ENCODE peak calls at places on chromosomes 3 and 15, in seven cellular contexts. Y is IMR-90, Z is transverse colon, V is spleen, S is tibial nerve, Q is GM12878, X is breast epithelium. L is an unnamed sample.

GRCh38 chr15:85030301-85031049 is 48.8 kb downstream of the PDE8A start:
- DNase-seq in Y (peak; percentile 38), Z (no peak), V (no peak), S (no peak), Q (no peak), X (no peak), L (no peak)

GRCh38 chr3:184523825-184524615 is 37.6 kb upstream of the EPHB3 start:
- DNase-seq in Y (peak; percentile 67), Z (no peak), V (no peak), S (no peak), Q (no peak), X (no peak), L (no peak)

GRCh38 chr3:145767909-145768308 is 393.1 kb downstream of the PLOD2 start:
- DNase-seq in Y (no peak), Z (no peak), V (no peak), S (no peak), Q (no peak), X (no peak), L (no peak)

GRCh38 chr3:151047636-151048035 is 37.8 kb upstream of the MED12L start:
- DNase-seq in Y (peak; percentile 9), Z (no peak), V (no peak), S (no peak), Q (no peak), X (no peak), L (no peak)

GRCh38 chr3:46351646-46352045 is 2.3 kb upstream of the CCR2 start:
- DNase-seq in Y (no peak), Z (no peak), V (no peak), S (no peak), Q (no peak), X (no peak), L (no peak)

GRCh38 chr15:77430652-77431051 is 10.0 kb downstream of the HMG20A start:
- DNase-seq in Y (no peak), Z (no peak), V (no peak), S (no peak), Q (no peak), X (no peak), L (no peak)

GRCh38 chr3:50147861-50148260 is 7.3 kb upstream of the SEMA3F start:
- DNase-seq in Y (peak; percentile 37), Z (no peak), V (no peak), S (no peak), Q (no peak), X (no peak), L (no peak)

GRCh38 chr15:31400222-31400927 is 73.7 kb downstream of the KLF13 start:
- DNase-seq in Y (no peak), Z (no peak), V (no peak), S (no peak), Q (no peak), X (no peak), L (peak; percentile 86)

GRCh38 chr15:59532770-59533379 is 78.7 kb upstream of the GCNT3 start:
- DNase-seq in Y (peak; percentile 21), Z (peak; percentile 50), V (no peak), S (no peak), Q (no peak), X (no peak), L (no peak)

GRCh38 chr3:89560546-89560945 is 453.1 kb downstream of the EPHA3 start:
- DNase-seq in Y (peak; percentile 54), Z (no peak), V (no peak), S (no peak), Q (no peak), X (no peak), L (no peak)

GRCh38 chr15:65906396-65906795 is 37.1 kb downstream of the RAB11A start:
- DNase-seq in Y (no peak), Z (no peak), V (no peak), S (no peak), Q (no peak), X (no peak), L (no peak)

GRCh38 chr15:43440721-43441281 is 52.2 kb downstream of the TP53BP1 start:
- DNase-seq in Y (peak; percentile 99), Z (peak; percentile 7), V (no peak), S (no peak), Q (peak; percentile 12), X (no peak), L (no peak)

GRCh38 chr3:118884748-118885206 is 149.9 kb downstream of the IGSF11 start:
- DNase-seq in Y (peak; percentile 33), Z (peak; percentile 73), V (peak; percentile 89), S (peak; percentile 62), Q (no peak), X (peak; percentile 64), L (peak; percentile 90)

GRCh38 chr15:94286581-94286980 is 55.2 kb downstream of the MCTP2 start:
- DNase-seq in Y (no peak), Z (no peak), V (no peak), S (no peak), Q (no peak), X (no peak), L (no peak)

GRCh38 chr15:40986820-40987219 is 33.5 kb downstream of the CHAC1 start:
- DNase-seq in Y (no peak), Z (no peak), V (no peak), S (no peak), Q (no peak), X (no peak), L (no peak)

GRCh38 chr3:30012941-30013543 is 593.4 kb upstream of the TGFBR2 start:
- DNase-seq in Y (peak; percentile 70), Z (peak; percentile 79), V (no peak), S (peak; percentile 57), Q (peak; percentile 8), X (peak; percentile 56), L (peak; percentile 89)

GRCh38 chr15:50192164-50192563 is 10.2 kb downstream of the SLC27A2 start:
- DNase-seq in Y (no peak), Z (no peak), V (no peak), S (no peak), Q (no peak), X (no peak), L (no peak)

GRCh38 chr3:170806676-170807075 is 63.3 kb downstream of the RPL22L1 start:
- DNase-seq in Y (no peak), Z (no peak), V (no peak), S (no peak), Q (no peak), X (no peak), L (no peak)

GRCh38 chr15:45921376-45921775 is 286.5 kb downstream of the SQOR start:
- DNase-seq in Y (no peak), Z (peak; percentile 9), V (no peak), S (no peak), Q (no peak), X (no peak), L (no peak)

GRCh38 chr3:71050521-71051258 is 532.8 kb downstream of the FOXP1 start:
- DNase-seq in Y (peak; percentile 62), Z (no peak), V (no peak), S (no peak), Q (no peak), X (no peak), L (no peak)

GRCh38 chr3:113695818-113696645 is at the start of gene USF3:
- DNase-seq in Y (peak; percentile 44), Z (peak; percentile 83), V (peak; percentile 97), S (peak; percentile 50), Q (peak; percentile 30), X (peak; percentile 63), L (peak; percentile 64)
- TF ChIP-seq POLR2A in Y (peak; percentile 43), Z (peak; percentile 69), V (peak; percentile 21), S (peak; percentile 60), Q (peak; percentile 81), X (no peak), L (no peak)

GRCh38 chr15:99733268-99734039 is at the start of gene LYSMD4:
- DNase-seq in Y (peak; percentile 88), Z (peak; percentile 100), V (peak; percentile 99), S (peak; percentile 99), Q (peak; percentile 58), X (peak; percentile 100), L (peak; percentile 97)
- TF ChIP-seq POLR2A in Y (no peak), Z (peak; percentile 56), V (no peak), S (peak; percentile 88), Q (peak; percentile 83), X (peak; percentile 22), L (no peak)

DNA sequence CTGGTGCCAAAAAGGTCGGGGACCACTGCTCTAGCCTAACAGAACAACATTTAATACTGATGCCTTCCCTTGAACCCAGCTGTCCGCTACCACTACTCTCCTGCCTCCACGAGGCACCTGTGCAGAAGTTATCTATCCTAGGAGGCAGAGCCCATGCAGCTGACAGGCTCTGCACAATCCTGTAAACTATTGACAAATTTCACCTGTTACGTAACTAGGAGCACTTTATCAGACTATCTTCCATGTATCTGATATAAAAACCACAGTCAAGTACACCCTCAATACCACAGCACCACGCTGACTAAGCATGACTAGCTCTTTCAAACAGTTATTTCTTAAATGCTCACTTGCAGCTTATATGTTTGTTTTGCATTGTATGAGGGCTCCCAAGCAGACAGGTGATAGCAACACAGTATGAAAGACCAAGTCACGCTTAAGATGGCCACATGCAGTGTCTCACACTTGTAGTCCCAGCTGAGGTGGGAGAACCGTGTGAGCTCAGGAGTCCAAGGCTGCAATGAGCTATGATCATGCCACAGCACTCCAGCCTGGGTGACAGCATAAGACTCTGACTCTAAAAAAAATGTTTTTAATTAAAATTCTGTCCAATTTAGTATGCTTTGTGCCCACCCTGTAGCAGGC is 4.5 kb upstream of the IL17RC start:
- DNase-seq in Y (peak; percentile 82), Z (no peak), V (no peak), S (no peak), Q (no peak), X (no peak), L (no peak)
- TF ChIP-seq POLR2A in Y (no peak), Z (no peak), V (no peak), S (no peak), Q (no peak), X (no peak), L (no peak)

GRCh38 chr15:72118400-72118978 is at the start of gene SENP8:
- DNase-seq in Y (no peak), Z (no peak), V (no peak), S (no peak), Q (no peak), X (no peak), L (no peak)
- TF ChIP-seq POLR2A in Y (peak; percentile 91), Z (no peak), V (no peak), S (no peak), Q (peak; percentile 83), X (no peak), L (no peak)

GRCh38 chr3:63960048-63960711 is 48.0 kb upstream of the SCAANT1 start:
- DNase-seq in Y (peak; percentile 84), Z (peak; percentile 34), V (peak; percentile 73), S (no peak), Q (no peak), X (no peak), L (peak; percentile 47)
- TF ChIP-seq POLR2A in Y (no peak), Z (no peak), V (no peak), S (no peak), Q (no peak), X (no peak), L (no peak)

GRCh38 chr3:106135451-106136160 is 266.8 kb upstream of the CBLB start:
- DNase-seq in Y (no peak), Z (no peak), V (peak; percentile 56), S (no peak), Q (no peak), X (no peak), L (no peak)
- TF ChIP-seq POLR2A in Y (no peak), Z (no peak), V (no peak), S (no peak), Q (no peak), X (no peak), L (no peak)

L was measured in lower leg skin.